ENCODE peak calls at places on chromosomes 3 and 15, in nine cellular contexts. W is CD4-positive, alpha-beta T cell; N is heart left ventricle; I is vagina; R is AG04450; P is transverse colon; A is mammary epithelial cell; E is CD8-positive, alpha-beta T cell; V is PC-9. F is an unnamed sample. For H3K9me3, the result is how much of the 10 kb centered on the place peaks cover.

GRCh38 chr3:188434594-188434993 is 280.6 kb downstream of the LPP start:
- DNase-seq in W (no peak), N (no peak), I (no peak), R (no peak), P (no peak), A (no peak), E (no peak), V (no peak), F (no peak)

GRCh38 chr3:111926266-111926676 is 52.6 kb upstream of the ABHD10 start:
- DNase-seq in W (no peak), N (no peak), I (no peak), R (no peak), P (no peak), A (no peak), E (no peak), V (no peak), F (no peak)

GRCh38 chr3:43423142-43423541 is 136.8 kb downstream of the SNRK start:
- DNase-seq in W (no peak), N (peak), I (no peak), R (no peak), P (peak), A (no peak), E (no peak), V (no peak), F (peak)

GRCh38 chr15:90571063-90571541 is 41.4 kb downstream of the CRTC3 start:
- DNase-seq in W (no peak), N (peak), I (no peak), R (no peak), P (peak), A (no peak), E (no peak), V (no peak), F (peak)

GRCh38 chr3:165817160-165817709 is 20.0 kb downstream of the BCHE start:
- DNase-seq in W (no peak), N (no peak), I (no peak), R (no peak), P (no peak), A (no peak), E (no peak), V (no peak), F (no peak)

GRCh38 chr15:51647128-51647562 is 24.6 kb upstream of the DMXL2 start:
- DNase-seq in W (no peak), N (peak), I (no peak), R (no peak), P (peak), A (peak), E (no peak), V (peak), F (peak)

GRCh38 chr3:143763568-143764162 is 84.6 kb downstream of the SLC9A9 start:
- DNase-seq in W (no peak), N (no peak), I (no peak), R (no peak), P (no peak), A (no peak), E (no peak), V (no peak), F (no peak)

GRCh38 chr15:67755264-67755663 is 70.0 kb upstream of the SKOR1 start:
- DNase-seq in W (no peak), N (no peak), I (no peak), R (no peak), P (no peak), A (no peak), E (no peak), V (no peak), F (no peak)

GRCh38 chr15:77027111-77027696 is 32.3 kb downstream of the PSTPIP1 start:
- DNase-seq in W (no peak), N (peak), I (no peak), R (no peak), P (no peak), A (no peak), E (no peak), V (no peak), F (peak)

GRCh38 chr3:10927551-10927950 is 65.0 kb upstream of the SLC6A1 start:
- DNase-seq in W (no peak), N (no peak), I (no peak), R (no peak), P (no peak), A (peak), E (no peak), V (no peak), F (no peak)

GRCh38 chr15:35448294-35448693 is 97.7 kb downstream of the DPH6 start:
- DNase-seq in W (no peak), N (no peak), I (no peak), R (no peak), P (no peak), A (no peak), E (no peak), V (no peak), F (no peak)

GRCh38 chr15:29693225-29693624 is 129.0 kb downstream of the TJP1 start:
- DNase-seq in W (no peak), N (no peak), I (no peak), R (no peak), P (no peak), A (peak), E (no peak), V (no peak), F (no peak)

GRCh38 chr15:62638220-62638619 is 404.3 kb upstream of the TPM1 start:
- DNase-seq in W (no peak), N (no peak), I (no peak), R (no peak), P (no peak), A (no peak), E (no peak), V (no peak), F (no peak)

GRCh38 chr3:181554233-181554765 is 157.4 kb upstream of the SOX2 start:
- DNase-seq in W (no peak), N (no peak), I (no peak), R (no peak), P (no peak), A (peak), E (no peak), V (no peak), F (no peak)

GRCh38 chr15:49380912-49381311 is 42.1 kb upstream of the FGF7 start:
- DNase-seq in W (no peak), N (no peak), I (no peak), R (no peak), P (no peak), A (peak), E (no peak), V (no peak), F (no peak)

GRCh38 chr15:44193651-44194396 is 1.2 kb downstream of the FRMD5 start:
- DNase-seq in W (no peak), N (no peak), I (no peak), R (no peak), P (no peak), A (peak), E (no peak), V (peak), F (no peak)

GRCh38 chr3:30319713-30320112 is 286.7 kb upstream of the TGFBR2 start:
- DNase-seq in W (peak), N (peak), I (no peak), R (no peak), P (peak), A (peak), E (no peak), V (peak), F (no peak)

GRCh38 chr3:56885879-56886647 is 84.3 kb upstream of the ARHGEF3 start:
- DNase-seq in W (no peak), N (no peak), I (no peak), R (no peak), P (no peak), A (no peak), E (no peak), V (no peak), F (no peak)

GRCh38 chr3:179227349-179227748 is 23.6 kb downstream of the KCNMB3 start:
- DNase-seq in W (no peak), N (no peak), I (no peak), R (no peak), P (no peak), A (peak), E (no peak), V (no peak), F (no peak)

GRCh38 chr15:101008158-101009139 is 89.3 kb downstream of the LRRK1 start:
- DNase-seq in W (peak), N (peak), I (peak), R (no peak), P (peak), A (peak), E (peak), V (peak), F (peak)

GRCh38 chr3:141526709-141527108 is 39.9 kb downstream of the RASA2 start:
- DNase-seq in W (no peak), N (no peak), I (no peak), R (no peak), P (no peak), A (peak), E (no peak), V (no peak), F (no peak)

GRCh38 chr3:141521781-141522180 is 35.0 kb downstream of the RASA2 start:
- DNase-seq in W (no peak), N (no peak), I (no peak), R (no peak), P (no peak), A (no peak), E (no peak), V (no peak), F (no peak)

GRCh38 chr3:141523615-141524375 is 37.0 kb downstream of the RASA2 start:
- DNase-seq in W (no peak), N (no peak), I (no peak), R (no peak), P (no peak), A (peak), E (no peak), V (no peak), F (no peak)

GRCh38 chr3:141525813-141526212 is 39.0 kb downstream of the RASA2 start:
- DNase-seq in W (no peak), N (no peak), I (no peak), R (no peak), P (no peak), A (no peak), E (no peak), V (no peak), F (no peak)

DNA sequence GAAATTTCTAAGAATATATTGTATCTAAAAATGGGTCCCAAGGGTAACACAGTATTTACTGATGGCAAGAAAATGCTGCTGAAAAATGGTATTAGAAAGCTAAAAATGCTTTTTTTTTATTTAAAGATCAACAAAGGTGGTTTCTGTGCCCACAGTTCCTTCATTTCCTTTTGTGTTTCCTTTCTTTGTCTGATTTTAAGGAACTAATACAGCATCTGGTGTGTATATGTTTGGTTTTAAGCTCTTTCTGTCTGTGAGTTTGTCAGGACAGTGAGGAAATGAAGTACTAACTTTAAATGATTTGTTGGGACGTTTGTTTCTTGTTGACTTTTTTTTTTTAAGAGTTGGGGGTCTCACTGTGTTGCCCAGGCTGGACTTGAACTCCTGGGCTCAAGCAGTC is 38.2 kb downstream of the RASA2 start:
- DNase-seq in W (no peak), N (no peak), I (no peak), R (no peak), P (no peak), A (no peak), E (no peak), V (no peak), F (no peak)
- H3K27ac ChIP-seq in W (peak), N (no peak), I (no peak), R (no peak), P (no peak), A (no peak), E (no peak), V (no peak), F (no peak)

GRCh38 chr3:163491714-163492113 is 1586.6 kb downstream of the SI start:
- DNase-seq in W (no peak), N (no peak), I (no peak), R (no peak), P (no peak), A (no peak), E (no peak), V (no peak), F (no peak)

DNA sequence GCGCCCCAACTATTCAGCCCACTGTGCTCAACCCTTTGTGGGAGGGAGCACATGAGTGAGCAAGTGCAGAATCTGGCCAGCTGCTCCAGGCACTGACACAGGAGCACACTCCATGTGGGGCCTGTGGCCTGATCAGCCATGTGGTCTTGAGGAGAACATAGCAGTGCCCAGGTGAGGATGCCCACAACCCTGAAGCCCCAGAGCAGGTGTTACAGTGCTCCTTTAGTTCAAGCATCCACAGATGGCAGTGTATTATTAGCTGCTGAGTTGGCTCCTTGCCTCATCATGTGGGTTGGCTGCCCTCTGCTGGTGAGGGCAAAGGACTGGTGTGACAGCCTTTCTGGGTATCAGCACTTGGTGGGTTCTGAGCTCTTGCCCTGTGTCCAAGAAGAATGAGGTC is 1588.2 kb downstream of the SI start:
- DNase-seq in W (no peak), N (no peak), I (no peak), R (no peak), P (peak), A (peak), E (no peak), V (peak), F (no peak)
- TF ChIP-seq CTCF in W (no peak), N (no peak), I (no peak), R (peak), P (peak), A (peak), E (no peak), V (peak), F (peak)

DNA sequence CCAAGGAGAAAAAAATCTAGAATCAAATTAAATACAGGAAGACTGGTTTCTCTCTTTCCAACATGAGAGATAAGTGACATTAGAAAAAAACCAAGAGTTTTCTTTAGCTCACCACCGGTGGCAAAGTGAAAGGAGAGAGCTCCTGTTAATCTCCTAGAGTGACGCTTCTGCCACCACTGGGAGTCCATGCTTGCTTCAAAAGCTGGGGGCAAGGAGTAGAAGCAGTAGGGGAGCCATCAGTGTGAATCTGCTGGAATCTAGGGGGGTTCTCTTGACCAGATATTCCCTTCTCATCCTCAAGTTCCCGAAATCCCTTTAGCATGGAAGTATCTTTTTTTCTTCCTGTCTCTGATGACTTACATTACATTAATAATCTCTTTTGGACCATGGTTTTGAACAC is 6.4 kb upstream of the ICE2 start:
- DNase-seq in W (no peak), N (no peak), I (no peak), R (no peak), P (no peak), A (no peak), E (no peak), V (no peak), F (no peak)
- H3K9me3 ChIP-seq in W (under half), N (under half), I (under half), R (under half), P (under half), A (under half), E (under half), V (under half), F (under half)

DNA sequence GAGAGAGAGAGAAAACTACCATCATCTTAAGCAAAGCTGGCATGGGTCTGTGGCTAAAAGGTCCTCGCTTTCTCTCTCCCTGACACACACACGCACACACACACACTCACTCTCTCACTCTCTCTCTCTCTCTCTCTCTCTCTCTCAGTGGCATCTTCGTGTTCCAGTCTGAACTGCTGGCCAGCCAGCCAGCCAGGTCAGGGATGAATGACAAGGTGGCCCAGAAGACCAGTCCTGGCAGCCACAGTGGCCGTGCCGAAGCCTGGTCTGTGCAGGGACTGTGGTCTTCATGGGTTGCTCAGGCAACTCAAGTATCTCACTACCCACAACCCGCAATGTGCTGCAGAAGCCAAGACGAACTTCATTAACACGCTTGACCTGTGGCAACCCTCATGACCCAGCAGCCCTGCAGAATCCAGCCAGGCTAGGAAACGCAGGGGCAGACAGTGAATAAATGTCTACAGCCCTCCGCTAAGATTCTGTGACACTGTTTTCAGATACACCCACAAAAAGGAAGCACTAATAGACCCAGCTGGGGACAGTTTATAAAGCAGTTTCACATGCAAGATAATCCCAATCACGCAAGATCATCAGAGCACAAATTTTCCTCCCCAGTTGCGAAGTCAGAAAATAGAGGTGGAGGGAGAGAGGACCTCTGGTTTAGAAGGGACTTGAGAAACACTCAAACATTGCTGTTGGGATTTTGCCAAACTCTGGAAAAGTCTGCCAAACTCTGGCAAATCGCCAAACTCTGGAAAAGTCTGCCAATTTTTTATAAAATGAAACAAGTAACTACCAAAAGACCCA is 66.4 kb downstream of the XXYLT1 start:
- DNase-seq in W (no peak), N (no peak), I (peak), R (no peak), P (no peak), A (no peak), E (no peak), V (no peak), F (peak)
- H3K27ac ChIP-seq in W (no peak), N (peak), I (peak), R (no peak), P (peak), A (no peak), E (no peak), V (no peak), F (no peak)

F was measured in psoas muscle.